ENCODE peak calls at places on chromosomes 5 and 9, in five cellular contexts. W is CD8-positive, alpha-beta memory T cell; M is AG04450; D is trophoblast cell; Z is SJSA1. S is an unnamed sample.

GRCh38 chr5:149886697-149887470 is 57.7 kb downstream of the PDE6A start:
- DNase-seq in D (no peak), M (peak; percentile 3), Z (no peak), W (no peak), S (no peak)

GRCh38 chr5:107338341-107338740 is 332.4 kb downstream of the EFNA5 start:
- DNase-seq in W (no peak), Z (no peak), D (no peak), M (no peak), S (no peak)

GRCh38 chr9:69046723-69047122 is 11.2 kb downstream of the FXN start:
- DNase-seq in W (no peak), M (no peak), D (no peak), Z (no peak), S (no peak)

GRCh38 chr5:149640350-149640999 is 59.2 kb downstream of the ARHGEF37 start:
- DNase-seq in W (no peak), M (no peak), Z (no peak), D (no peak), S (no peak)

GRCh38 chr5:168527756-168528295 is 1.3 kb upstream of the FBLL1 start:
- DNase-seq in Z (peak; percentile 20), M (no peak), D (no peak), W (no peak), S (no peak)

GRCh38 chr5:168086104-168086610 is 205.3 kb upstream of the WWC1 start:
- DNase-seq in W (no peak), M (no peak), D (no peak), Z (peak; percentile 92), S (peak; percentile 71)

GRCh38 chr9:94993141-94993820 is 266.8 kb downstream of the AOPEP start:
- DNase-seq in Z (no peak), M (no peak), W (no peak), D (no peak), S (no peak)

GRCh38 chr5:158287643-158288228 is 428.8 kb upstream of the CLINT1 start:
- DNase-seq in D (no peak), M (peak; percentile 6), Z (peak; percentile 59), W (no peak), S (no peak)

GRCh38 chr5:123046222-123046621 is 9.7 kb upstream of the PPIC start:
- DNase-seq in Z (no peak), W (no peak), D (no peak), M (no peak), S (no peak)

GRCh38 chr9:99169982-99170761 is 51.6 kb downstream of the ALG2 start:
- DNase-seq in D (no peak), Z (no peak), W (no peak), M (no peak), S (no peak)

GRCh38 chr9:22815246-22815645 is 368.6 kb downstream of the DMRTA1 start:
- DNase-seq in D (no peak), W (no peak), Z (no peak), M (no peak), S (no peak)

GRCh38 chr5:7876867-7877266 is 7.9 kb downstream of the MTRR start:
- DNase-seq in M (no peak), W (no peak), Z (peak; percentile 62), D (no peak), S (no peak)

GRCh38 chr5:127096328-127096993 is 23.2 kb upstream of the C5orf63 start:
- DNase-seq in Z (no peak), M (no peak), D (no peak), W (no peak), S (no peak)

GRCh38 chr9:92749934-92750315 is 14.7 kb downstream of the BICD2 start:
- DNase-seq in M (no peak), W (no peak), D (no peak), Z (no peak), S (no peak)

GRCh38 chr9:111852291-111852690 is 44.3 kb upstream of the UGCG start:
- DNase-seq in M (no peak), W (no peak), D (no peak), Z (no peak), S (no peak)

GRCh38 chr5:37789991-37790390 is 49.9 kb downstream of the GDNF start:
- DNase-seq in M (no peak), W (no peak), D (no peak), Z (no peak), S (no peak)

GRCh38 chr5:37791321-37791720 is 48.5 kb downstream of the GDNF start:
- DNase-seq in Z (no peak), W (no peak), D (peak; percentile 66), M (no peak), S (no peak)

GRCh38 chr5:37786855-37787254 is 53.0 kb downstream of the GDNF start:
- DNase-seq in D (no peak), Z (no peak), M (no peak), W (no peak), S (no peak)

GRCh38 chr5:37786416-37786815 is 53.4 kb downstream of the GDNF start:
- DNase-seq in M (no peak), Z (no peak), D (no peak), W (no peak), S (no peak)

GRCh38 chr5:37787742-37788141 is 52.1 kb downstream of the GDNF start:
- DNase-seq in W (no peak), D (no peak), M (no peak), Z (no peak), S (no peak)
- H3K27ac ChIP-seq in W (no peak overlapping the region), D (no peak overlapping the region), M (no peak overlapping the region), Z (peak overlapping the region; percentile 43), S (no peak overlapping the region)

GRCh38 chr9:120387257-120387999 is 192.5 kb downstream of the CDK5RAP2 start:
- DNase-seq in W (no peak), D (no peak), Z (no peak), M (no peak), S (no peak)
- H3K27ac ChIP-seq in W (no peak overlapping the region), D (no peak overlapping the region), Z (no peak overlapping the region), M (no peak overlapping the region), S (no peak overlapping the region)

GRCh38 chr5:132873930-132874271 is 433 bp downstream of the LEAP2 start:
- DNase-seq in D (no peak), M (no peak), Z (no peak), W (no peak), S (no peak)

GRCh38 chr5:132873119-132873929 is at the start of gene LEAP2:
- DNase-seq in Z (no peak), W (no peak), M (no peak), D (no peak), S (no peak)

GRCh38 chr5:132876020-132876759 is 2.7 kb downstream of the LEAP2 start:
- DNase-seq in D (no peak), Z (no peak), M (no peak), W (no peak), S (no peak)

GRCh38 chr5:132877938-132878337 is 4.5 kb downstream of the LEAP2 start:
- DNase-seq in W (no peak), Z (no peak), M (no peak), D (no peak), S (no peak)

GRCh38 chr5:132877466-132877865 is 4.0 kb downstream of the LEAP2 start:
- DNase-seq in D (no peak), M (no peak), Z (no peak), W (no peak), S (no peak)
- H3K27ac ChIP-seq in D (no peak overlapping the region), M (no peak overlapping the region), Z (no peak overlapping the region), W (no peak overlapping the region), S (no peak overlapping the region)

GRCh38 chr5:142366007-142366406 is 41.2 kb upstream of the SPRY4 start:
- DNase-seq in M (no peak), W (no peak), Z (no peak), D (no peak), S (no peak)

GRCh38 chr5:142368529-142368928 is 43.7 kb upstream of the SPRY4 start:
- DNase-seq in D (no peak), Z (no peak), M (no peak), W (no peak), S (no peak)

GRCh38 chr5:142360607-142361120 is 35.8 kb upstream of the SPRY4 start:
- DNase-seq in D (no peak), M (no peak), Z (peak; percentile 64), W (no peak), S (no peak)

GRCh38 chr5:142363619-142363963 is 38.8 kb upstream of the SPRY4 start:
- DNase-seq in Z (no peak), W (no peak), D (no peak), M (no peak), S (no peak)

GRCh38 chr5:142364251-142365145 is 39.7 kb upstream of the SPRY4 start:
- DNase-seq in Z (no peak), D (no peak), M (no peak), W (no peak), S (no peak)
- H3K27ac ChIP-seq in Z (no peak overlapping the region), D (no peak overlapping the region), M (no peak overlapping the region), W (no peak overlapping the region), S (peak overlapping the region; percentile 94)

GRCh38 chr5:77947051-77947428 is 170.9 kb upstream of the TBCA start:
- DNase-seq in M (no peak), Z (no peak), D (no peak), W (no peak), S (no peak)
- H3K27ac ChIP-seq in M (no peak overlapping the region), Z (no peak overlapping the region), D (no peak overlapping the region), W (no peak overlapping the region), S (no peak overlapping the region)

GRCh38 chr9:29668732-29669131 is 2095.5 kb upstream of the C9orf72 start:
- DNase-seq in Z (no peak), M (no peak), W (no peak), D (no peak), S (no peak)
- H3K27ac ChIP-seq in Z (no peak overlapping the region), M (no peak overlapping the region), W (no peak overlapping the region), D (no peak overlapping the region), S (no peak overlapping the region)

GRCh38 chr9:17490110-17490509 is 88.8 kb upstream of the SH3GL2 start:
- DNase-seq in Z (no peak), W (no peak), M (no peak), D (no peak), S (no peak)
- H3K27ac ChIP-seq in Z (no peak overlapping the region), W (no peak overlapping the region), M (no peak overlapping the region), D (no peak overlapping the region), S (no peak overlapping the region)

GRCh38 chr5:135348920-135349319 is 50.1 kb downstream of the MACROH2A1 start:
- DNase-seq in M (no peak), W (no peak), Z (no peak), D (no peak), S (no peak)
- H3K27ac ChIP-seq in M (no peak overlapping the region), W (no peak overlapping the region), Z (no peak overlapping the region), D (no peak overlapping the region), S (no peak overlapping the region)

S was measured in PC-9.